ENCODE peak calls at places on chromosomes 4 and X, in eight cellular contexts. R, L, H, T, I, X, U and G are unnamed samples.

GRCh38 chr4:963276-964225 is 9.8 kb downstream of the DGKQ start:
- DNase-seq in R (no peak), L (no peak), H (no peak), T (no peak), I (no peak), X (no peak), U (no peak), G (no peak)

GRCh38 chr4:122259849-122260248 is 107.7 kb downstream of the BLTP1 start:
- DNase-seq in R (no peak), L (no peak), H (no peak), T (no peak), I (no peak), X (no peak), U (no peak), G (no peak)

GRCh38 chr4:74682567-74683359 is 111.6 kb downstream of the BTC start:
- DNase-seq in R (peak), L (no peak), H (no peak), T (no peak), I (no peak), X (peak), U (peak), G (peak)

GRCh38 chr4:112973897-112974296 is 75.6 kb upstream of the ANK2 start:
- DNase-seq in R (no peak), L (no peak), H (no peak), T (no peak), I (no peak), X (no peak), U (no peak), G (no peak)

GRCh38 chr4:129364747-129365452 is 268.9 kb downstream of the C4orf33 start:
- DNase-seq in R (no peak), L (no peak), H (no peak), T (no peak), I (no peak), X (no peak), U (no peak), G (no peak)

GRCh38 chr4:183140911-183141320 is 41.9 kb downstream of the WWC2 start:
- DNase-seq in R (no peak), L (no peak), H (no peak), T (no peak), I (no peak), X (peak), U (peak), G (no peak)

GRCh38 chrX:55220119-55220794 is at the start of gene PAGE5:
- DNase-seq in R (no peak), L (no peak), H (no peak), T (no peak), I (no peak), X (no peak), U (no peak), G (no peak)

GRCh38 chr4:30721353-30722091 is 1.4 kb downstream of the PCDH7 start:
- DNase-seq in R (peak), L (peak), H (peak), T (no peak), I (peak), X (peak), U (peak), G (peak)

GRCh38 chr4:3239342-3239741 is 9.6 kb upstream of the MSANTD1 start:
- DNase-seq in R (peak), L (no peak), H (no peak), T (no peak), I (no peak), X (no peak), U (no peak), G (no peak)

GRCh38 chr4:732480-732879 is 26.8 kb downstream of the PCGF3 start:
- DNase-seq in R (no peak), L (no peak), H (no peak), T (no peak), I (no peak), X (no peak), U (no peak), G (peak)

GRCh38 chr4:118968006-118968405 is 79.4 kb downstream of the SYNPO2 start:
- DNase-seq in R (peak), L (peak), H (peak), T (no peak), I (no peak), X (peak), U (peak), G (no peak)

GRCh38 chr4:164204434-164204833 is 549.5 kb upstream of the SMIM31 start:
- DNase-seq in R (no peak), L (no peak), H (no peak), T (no peak), I (no peak), X (peak), U (peak), G (no peak)

GRCh38 chr4:94390804-94391410 is 48.3 kb upstream of the HPGDS start:
- DNase-seq in R (peak), L (no peak), H (peak), T (no peak), I (no peak), X (peak), U (peak), G (peak)

GRCh38 chr4:16297003-16297402 is 70.7 kb upstream of the TAPT1 start:
- DNase-seq in R (no peak), L (no peak), H (no peak), T (no peak), I (no peak), X (no peak), U (no peak), G (no peak)

GRCh38 chr4:183139058-183139740 is 40.1 kb downstream of the WWC2 start:
- DNase-seq in R (no peak), L (no peak), H (no peak), T (no peak), I (no peak), X (no peak), U (peak), G (no peak)

GRCh38 chr4:2290488-2290887 is 28.6 kb upstream of the MXD4 start:
- DNase-seq in R (no peak), L (peak), H (no peak), T (peak), I (no peak), X (no peak), U (no peak), G (no peak)

GRCh38 chr4:174521800-174522182 is 497 bp downstream of the HPGD start:
- DNase-seq in R (peak), L (no peak), H (peak), T (no peak), I (no peak), X (no peak), U (no peak), G (peak)

GRCh38 chr4:6107114-6107791 is 89.0 kb upstream of the C4orf50 start:
- DNase-seq in R (no peak), L (no peak), H (no peak), T (peak), I (no peak), X (no peak), U (no peak), G (no peak)

GRCh38 chr4:130542953-130543352 is 1447.0 kb downstream of the C4orf33 start:
- DNase-seq in R (no peak), L (no peak), H (no peak), T (no peak), I (no peak), X (no peak), U (no peak), G (no peak)

GRCh38 chrX:68286076-68286475 is 147.2 kb downstream of the OPHN1 start:
- DNase-seq in R (no peak), L (no peak), H (no peak), T (no peak), I (no peak), X (no peak), U (peak), G (no peak)

GRCh38 chr4:76430519-76431388 is 4.3 kb upstream of the SHROOM3 start:
- DNase-seq in R (no peak), L (no peak), H (peak), T (no peak), I (no peak), X (peak), U (peak), G (peak)

GRCh38 chr4:147582386-147583077 is 34.7 kb upstream of the TMEM184C start:
- DNase-seq in R (no peak), L (no peak), H (no peak), T (no peak), I (no peak), X (no peak), U (peak), G (no peak)

GRCh38 chr4:93749351-93749761 is 79.2 kb upstream of the ATOH1 start:
- DNase-seq in R (no peak), L (no peak), H (no peak), T (no peak), I (no peak), X (no peak), U (no peak), G (no peak)

GRCh38 chr4:8315343-8316250 is 46.0 kb downstream of the HTRA3 start:
- DNase-seq in R (peak), L (peak), H (peak), T (peak), I (no peak), X (peak), U (peak), G (no peak)

GRCh38 chrX:17719651-17720050 is 17.6 kb upstream of the SCML1 start:
- DNase-seq in R (no peak), L (no peak), H (no peak), T (no peak), I (no peak), X (no peak), U (no peak), G (no peak)

GRCh38 chr4:108425988-108426387 is 194.4 kb upstream of the RPL34 start:
- DNase-seq in R (no peak), L (no peak), H (no peak), T (no peak), I (no peak), X (no peak), U (peak), G (no peak)

GRCh38 chrX:47156611-47157520 is 11.8 kb downstream of the RBM10 start:
- DNase-seq in R (no peak), L (no peak), H (no peak), T (no peak), I (no peak), X (no peak), U (no peak), G (no peak)

GRCh38 chr4:107654694-107655093 is 65.3 kb downstream of the PAPSS1 start:
- DNase-seq in R (no peak), L (no peak), H (no peak), T (no peak), I (no peak), X (no peak), U (no peak), G (no peak)

GRCh38 chrX:71095971-71096701 is 485 bp downstream of the FOXO4 start:
- DNase-seq in R (peak), L (no peak), H (peak), T (no peak), I (no peak), X (peak), U (peak), G (peak)

GRCh38 chrX:71096702-71097032 is 1.0 kb downstream of the FOXO4 start:
- DNase-seq in R (no peak), L (no peak), H (no peak), T (no peak), I (no peak), X (no peak), U (no peak), G (peak)

GRCh38 chrX:71095033-71095432 is 618 bp upstream of the FOXO4 start:
- DNase-seq in R (no peak), L (no peak), H (no peak), T (no peak), I (no peak), X (no peak), U (no peak), G (peak)

GRCh38 chrX:71098302-71098701 is 2.7 kb downstream of the FOXO4 start:
- DNase-seq in R (peak), L (peak), H (peak), T (no peak), I (no peak), X (peak), U (peak), G (peak)

DNA sequence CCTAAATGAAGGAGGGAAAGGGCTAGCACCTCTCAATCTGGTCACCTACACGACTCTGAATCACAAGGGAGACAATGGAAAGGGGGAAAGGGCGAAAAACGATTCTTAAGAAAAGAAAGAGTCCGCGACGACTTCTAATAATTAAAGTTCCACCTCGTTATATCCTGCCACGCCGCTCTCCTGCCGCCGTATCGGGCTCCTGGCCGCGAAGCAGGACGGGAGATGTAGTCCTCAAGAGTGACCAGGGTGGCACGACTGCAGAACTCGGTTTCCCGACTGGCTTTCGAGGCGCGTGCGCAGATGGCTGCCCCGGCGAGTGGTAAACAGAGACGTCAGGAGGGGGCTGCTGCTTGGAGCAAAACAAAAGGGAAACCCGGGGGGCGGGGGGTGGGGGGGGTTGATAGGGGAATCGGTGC is at the start of gene FOXO4:
- DNase-seq in R (peak), L (peak), H (peak), T (peak), I (peak), X (peak), U (peak), G (peak)
- TF ChIP-seq POLR2A in R (no peak), L (peak), H (no peak), T (no peak), I (no peak), X (peak), U (no peak), G (peak)

GRCh38 chr4:44725861-44726820 is at the start of gene GNPDA2:
- DNase-seq in R (peak), L (peak), H (peak), T (peak), I (peak), X (peak), U (peak), G (peak)
- TF ChIP-seq POLR2A in R (peak), L (peak), H (peak), T (peak), I (peak), X (peak), U (no peak), G (peak)

DNA sequence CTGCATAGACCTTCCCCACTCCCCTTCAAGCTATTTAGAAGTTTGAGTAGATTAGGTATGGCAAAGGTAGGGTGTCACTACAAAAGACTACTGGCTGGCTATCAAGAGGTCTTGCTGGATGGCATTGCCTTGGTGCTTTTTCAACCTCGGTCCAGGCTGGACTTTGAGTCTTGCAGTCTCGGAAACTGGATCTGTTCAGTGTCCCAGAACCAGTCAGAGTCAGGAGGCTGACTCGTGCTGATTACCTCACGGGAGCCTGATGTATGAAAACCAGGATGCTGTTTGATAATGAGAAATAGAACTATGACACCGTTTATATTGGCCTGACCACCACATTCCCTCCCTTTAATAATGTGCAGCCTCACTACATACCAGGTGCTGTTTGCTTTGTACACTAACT is 2.7 kb upstream of the PHKA1 start:
- DNase-seq in R (peak), L (no peak), H (no peak), T (no peak), I (no peak), X (no peak), U (peak), G (no peak)
- TF ChIP-seq POLR2A in R (no peak), L (no peak), H (no peak), T (no peak), I (no peak), X (no peak), U (no peak), G (no peak)

GRCh38 chr4:127656047-127656680 is 23.4 kb downstream of the INTU start:
- DNase-seq in R (no peak), L (no peak), H (no peak), T (no peak), I (no peak), X (no peak), U (no peak), G (no peak)
- TF ChIP-seq POLR2A in R (no peak), L (no peak), H (no peak), T (no peak), I (no peak), X (no peak), U (no peak), G (no peak)

GRCh38 chr4:86593726-86594558 is at the start of gene PTPN13:
- DNase-seq in R (peak), L (peak), H (peak), T (peak), I (peak), X (peak), U (peak), G (peak)
- TF ChIP-seq POLR2A in R (peak), L (peak), H (peak), T (peak), I (peak), X (peak), U (peak), G (no peak)